ENCODE peak calls at places on chromosomes 4 and X, in four cellular contexts. O is AG09309, W is Peyer's patch, G is left ventricle myocardium inferior. I is an unnamed sample.

GRCh38 chrX:9312922-9313867 is 151.7 kb upstream of the TBL1X start:
- DNase-seq in O (no peak), W (peak; percentile 53), G (peak; percentile 31), I (peak; percentile 43)

GRCh38 chrX:86830685-86831084 is 682.4 kb downstream of the DACH2 start:
- DNase-seq in G (no peak), W (no peak), O (no peak), I (no peak)

GRCh38 chr4:244471-244870 is 60.8 kb downstream of the ZNF732 start:
- DNase-seq in O (peak; percentile 1), W (no peak), G (no peak), I (no peak)

GRCh38 chrX:110258552-110258951 is 59.3 kb downstream of the AMMECR1 start:
- DNase-seq in G (no peak), O (no peak), W (no peak), I (no peak)

GRCh38 chr4:154491341-154491679 is 289 bp downstream of the DCHS2 start:
- DNase-seq in W (no peak), O (no peak), G (no peak), I (peak; percentile 35)

GRCh38 chr4:154958621-154959358 is 177.7 kb downstream of the RBM46 start:
- DNase-seq in W (no peak), O (no peak), G (peak; percentile 69), I (no peak)

GRCh38 chrX:41889317-41890025 is 33.9 kb downstream of the CASK start:
- DNase-seq in G (no peak), O (no peak), W (no peak), I (no peak)

GRCh38 chr4:53010320-53010719 is 148.2 kb downstream of the RASL11B start:
- DNase-seq in G (peak; percentile 49), O (no peak), W (no peak), I (no peak)

GRCh38 chrX:40420899-40421729 is 159.7 kb upstream of the ATP6AP2 start:
- DNase-seq in W (no peak), O (no peak), G (peak; percentile 38), I (no peak)

GRCh38 chr4:139768913-139769312 is 103.3 kb downstream of the MGST2 start:
- DNase-seq in O (no peak), W (no peak), G (no peak), I (no peak)

GRCh38 chr4:102141855-102142254 is 203.4 kb downstream of the SLC39A8 start:
- DNase-seq in G (no peak), W (no peak), O (no peak), I (peak; percentile 18)

GRCh38 chr4:6942238-6942800 is 32.7 kb downstream of the TBC1D14 start:
- DNase-seq in G (no peak), W (peak; percentile 46), O (peak; percentile 91), I (no peak)

GRCh38 chrX:21529771-21530170 is 128.4 kb downstream of the KLHL34 start:
- DNase-seq in O (no peak), G (no peak), W (no peak), I (no peak)

GRCh38 chr4:88812420-88812819 is 114.8 kb upstream of the NAP1L5 start:
- DNase-seq in O (no peak), W (no peak), G (no peak), I (no peak)

GRCh38 chr4:67593741-67594175 is 35.2 kb downstream of the STAP1 start:
- DNase-seq in O (peak; percentile 59), G (no peak), W (no peak), I (no peak)

GRCh38 chr4:155234206-155234605 is 25.8 kb downstream of the NPY2R start:
- DNase-seq in G (no peak), W (no peak), O (no peak), I (no peak)

DNA sequence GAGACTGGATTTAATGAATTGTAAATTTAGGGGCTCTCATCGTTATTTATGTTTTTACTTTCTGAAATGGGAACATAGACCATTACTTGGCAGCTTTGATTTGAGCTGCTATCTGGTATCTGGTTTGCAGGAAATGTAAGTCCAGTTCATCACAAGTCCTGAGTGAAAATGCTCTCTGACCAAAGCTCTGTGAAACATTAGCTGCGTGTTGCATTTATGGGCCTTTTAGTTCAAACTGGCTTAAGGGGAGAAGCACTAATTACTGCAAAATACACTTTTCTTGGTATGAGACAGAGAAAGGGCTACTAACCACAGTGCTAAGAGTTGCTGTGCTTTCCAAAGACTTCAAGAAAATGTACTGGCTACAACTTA is 453 bp downstream of the CC2D2A start:
- DNase-seq in G (no peak), W (no peak), O (no peak), I (no peak)
- H3K4me3 ChIP-seq in G (peak overlapping the region; percentile 71), W (peak overlapping the region; percentile 55), O (peak overlapping the region; percentile 60), I (peak overlapping the region; percentile 61)

DNA sequence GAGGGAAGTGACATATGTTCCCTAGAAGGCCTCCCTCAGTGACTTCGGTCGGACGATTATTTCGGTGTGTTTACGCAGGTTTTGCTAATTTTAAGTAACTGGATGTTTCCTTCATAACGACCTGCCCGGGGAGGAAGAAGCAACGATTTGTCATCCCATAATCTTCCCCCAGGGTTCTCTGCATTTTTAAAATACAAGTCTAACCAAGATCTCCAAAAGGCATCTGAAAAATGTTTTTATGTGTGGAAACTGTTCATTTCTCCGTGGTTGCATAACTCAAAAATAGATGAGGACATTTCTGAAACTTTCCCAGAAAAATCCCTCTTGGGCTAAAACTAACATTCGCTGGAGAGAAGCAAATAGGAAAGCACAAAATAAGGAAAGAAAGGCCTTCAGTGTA is 195.4 kb downstream of the SHOX start:
- DNase-seq in G (no peak), O (peak; percentile 21), W (no peak), I (no peak)
- H3K4me3 ChIP-seq in G (no peak overlapping the region), O (no peak overlapping the region), W (no peak overlapping the region), I (no peak overlapping the region)

GRCh38 chr4:11548529-11549176 is 120.0 kb upstream of the HS3ST1 start:
- DNase-seq in G (no peak), W (no peak), O (no peak), I (no peak)

GRCh38 chr4:11546391-11547160 is 117.9 kb upstream of the HS3ST1 start:
- DNase-seq in W (no peak), O (no peak), G (no peak), I (no peak)

GRCh38 chr4:11542952-11543351 is 114.3 kb upstream of the HS3ST1 start:
- DNase-seq in G (no peak), W (no peak), O (no peak), I (no peak)

GRCh38 chr4:11545651-11546050 is 117.0 kb upstream of the HS3ST1 start:
- DNase-seq in O (no peak), W (no peak), G (no peak), I (no peak)

DNA sequence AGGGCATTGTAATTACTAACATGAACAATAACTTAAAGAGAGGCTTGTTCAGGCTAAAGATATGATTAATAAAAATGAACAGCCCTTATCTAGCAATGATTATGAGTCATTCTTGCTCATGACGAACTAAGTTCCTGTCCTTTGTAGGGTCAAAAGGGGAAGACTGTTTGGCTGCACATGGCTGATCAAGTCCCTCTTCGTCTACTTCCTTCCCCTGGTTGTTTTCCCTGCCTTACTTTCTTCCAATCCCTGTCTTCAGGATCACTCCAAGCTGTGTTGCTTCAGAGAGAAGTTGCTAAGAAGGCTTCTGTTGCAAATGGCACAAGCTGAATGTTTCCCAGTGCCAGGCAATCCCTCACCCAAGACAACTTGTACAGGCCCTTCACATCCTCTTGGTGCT is 115.0 kb upstream of the HS3ST1 start:
- DNase-seq in O (no peak), G (no peak), W (no peak), I (no peak)
- H3K4me3 ChIP-seq in O (no peak overlapping the region), G (no peak overlapping the region), W (no peak overlapping the region), I (no peak overlapping the region)

GRCh38 chr4:184420881-184421416 is 53.4 kb downstream of the IRF2 start:
- DNase-seq in G (no peak), W (no peak), O (no peak), I (no peak)
- H3K4me3 ChIP-seq in G (no peak overlapping the region), W (no peak overlapping the region), O (no peak overlapping the region), I (no peak overlapping the region)

DNA sequence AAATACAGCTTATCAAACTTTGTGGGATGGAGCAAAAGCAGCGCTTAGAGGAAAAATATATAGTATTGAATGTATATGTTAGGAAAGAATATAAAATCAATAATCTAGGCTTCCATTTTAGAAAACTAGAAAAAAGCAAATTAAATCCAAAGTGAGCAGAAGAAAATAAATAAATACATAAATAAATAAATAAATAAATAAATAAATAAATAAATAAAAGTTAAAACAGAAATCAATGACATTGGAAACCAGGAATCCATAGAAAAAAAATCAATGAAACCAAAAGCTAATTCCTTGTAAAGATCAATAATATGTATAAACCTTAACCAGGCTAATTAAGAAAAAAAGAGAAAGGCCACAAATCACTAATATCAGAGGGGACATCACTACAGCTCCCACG is 141.8 kb upstream of the C1QTNF7 start:
- DNase-seq in O (no peak), G (no peak), W (no peak), I (no peak)
- H3K4me3 ChIP-seq in O (no peak overlapping the region), G (no peak overlapping the region), W (no peak overlapping the region), I (no peak overlapping the region)